ENCODE peak calls at places on chromosome 1, in seven cellular contexts. V is CD8-positive, alpha-beta T cell; L is dorsolateral prefrontal cortex; M is CD4-positive, CD25-positive, alpha-beta regulatory T cell; Z is PC-9; E is A549; N is IMR-90. W is an unnamed sample.

GRCh38 chr1:231563253-231563652 is 34.8 kb downstream of the TSNAX start:
- DNase-seq in V (no peak), L (no peak), M (no peak), Z (no peak), E (no peak), N (no peak), W (no peak)

GRCh38 chr1:180194048-180194425 is 36.0 kb upstream of the LHX4 start:
- DNase-seq in V (no peak), L (no peak), M (no peak), Z (no peak), E (no peak), N (no peak), W (no peak)

GRCh38 chr1:116514708-116515525 is 55.9 kb downstream of the CD58 start:
- DNase-seq in V (peak), L (no peak), M (peak), Z (peak), E (no peak), N (no peak), W (no peak)

GRCh38 chr1:9042272-9042671 is 16.0 kb upstream of the SLC2A7 start:
- DNase-seq in V (no peak), L (no peak), M (no peak), Z (no peak), E (no peak), N (no peak), W (no peak)

GRCh38 chr1:192563129-192563528 is 12.4 kb upstream of the RGS1 start:
- DNase-seq in V (no peak), L (no peak), M (no peak), Z (no peak), E (no peak), N (no peak), W (no peak)

GRCh38 chr1:71296551-71296950 is 215.7 kb upstream of the ZRANB2 start:
- DNase-seq in V (no peak), L (no peak), M (no peak), Z (no peak), E (no peak), N (no peak), W (no peak)

GRCh38 chr1:21251773-21252471 is 38.3 kb downstream of the ECE1 start:
- DNase-seq in V (no peak), L (no peak), M (no peak), Z (peak), E (peak), N (peak), W (no peak)

GRCh38 chr1:11013160-11013531 is 692 bp downstream of the TARDBP start:
- DNase-seq in V (no peak), L (no peak), M (no peak), Z (no peak), E (no peak), N (peak), W (no peak)

GRCh38 chr1:217010253-217010652 is 287.0 kb upstream of the ESRRG start:
- DNase-seq in V (no peak), L (no peak), M (no peak), Z (no peak), E (no peak), N (no peak), W (no peak)

GRCh38 chr1:196698993-196699392 is 47.1 kb downstream of the CFH start:
- DNase-seq in V (no peak), L (no peak), M (no peak), Z (no peak), E (no peak), N (no peak), W (no peak)

GRCh38 chr1:110291241-110292030 is 47.7 kb upstream of the RBM15 start:
- DNase-seq in V (no peak), L (no peak), M (no peak), Z (no peak), E (no peak), N (no peak), W (no peak)

GRCh38 chr1:183942933-183943693 is 94.4 kb downstream of the COLGALT2 start:
- DNase-seq in V (no peak), L (no peak), M (no peak), Z (peak), E (peak), N (peak), W (no peak)

GRCh38 chr1:188170446-188170845 is 1341.7 kb downstream of the PLA2G4A start:
- DNase-seq in V (no peak), L (no peak), M (no peak), Z (no peak), E (no peak), N (no peak), W (no peak)

GRCh38 chr1:18849252-18849651 is 10.2 kb downstream of the TAS1R2 start:
- DNase-seq in V (no peak), L (no peak), M (no peak), Z (no peak), E (no peak), N (no peak), W (no peak)

GRCh38 chr1:53308512-53308911 is 19.4 kb downstream of the LRP8 start:
- DNase-seq in V (no peak), L (no peak), M (no peak), Z (no peak), E (no peak), N (no peak), W (no peak)

GRCh38 chr1:153354515-153355193 is 3.0 kb upstream of the S100A9 start:
- DNase-seq in V (no peak), L (no peak), M (no peak), Z (no peak), E (no peak), N (no peak), W (no peak)

GRCh38 chr1:230250676-230251075 is 175.5 kb downstream of the PGBD5 start:
- DNase-seq in V (no peak), L (no peak), M (no peak), Z (no peak), E (no peak), N (no peak), W (no peak)

GRCh38 chr1:109399326-109399957 is 1.7 kb upstream of the SORT1 start:
- DNase-seq in V (no peak), L (no peak), M (peak), Z (no peak), E (peak), N (peak), W (no peak)

GRCh38 chr1:68119445-68119844 is 69.0 kb upstream of the DIRAS3 start:
- DNase-seq in V (no peak), L (no peak), M (no peak), Z (no peak), E (no peak), N (no peak), W (no peak)

GRCh38 chr1:119822406-119822805 is 11.1 kb upstream of the REG4 start:
- DNase-seq in V (no peak), L (no peak), M (no peak), Z (no peak), E (no peak), N (no peak), W (no peak)

GRCh38 chr1:223748773-223749733 is 36.7 kb downstream of the CAPN2 start:
- DNase-seq in V (peak), L (peak), M (peak), Z (peak), E (peak), N (peak), W (no peak)

GRCh38 chr1:14136881-14137280 is 436.9 kb downstream of the PRDM2 start:
- DNase-seq in V (no peak), L (no peak), M (no peak), Z (no peak), E (no peak), N (no peak), W (no peak)

GRCh38 chr1:118905206-118905605 is 82.9 kb downstream of the TBX15 start:
- DNase-seq in V (no peak), L (no peak), M (no peak), Z (no peak), E (no peak), N (no peak), W (no peak)

GRCh38 chr1:28313710-28314510 is 14.9 kb upstream of the MED18 start:
- DNase-seq in V (no peak), L (no peak), M (no peak), Z (peak), E (peak), N (peak), W (no peak)

GRCh38 chr1:10958614-10959013 is 53.8 kb upstream of the TARDBP start:
- DNase-seq in V (no peak), L (no peak), M (no peak), Z (no peak), E (no peak), N (no peak), W (no peak)

GRCh38 chr1:154181944-154182341 is 10.0 kb downstream of the TPM3 start:
- DNase-seq in V (no peak), L (no peak), M (no peak), Z (no peak), E (no peak), N (no peak), W (no peak)

GRCh38 chr1:209207126-209207700 is 376.3 kb upstream of the CAMK1G start:
- DNase-seq in V (no peak), L (no peak), M (no peak), Z (no peak), E (no peak), N (no peak), W (no peak)

GRCh38 chr1:175191654-175192053 is 922 bp downstream of the KIAA0040 start:
- DNase-seq in V (peak), L (no peak), M (peak), Z (no peak), E (no peak), N (no peak), W (no peak)

GRCh38 chr1:19178734-19179398 is 31.2 kb downstream of the UBR4 start:
- DNase-seq in V (no peak), L (no peak), M (no peak), Z (no peak), E (no peak), N (no peak), W (no peak)

GRCh38 chr1:184792450-184792969 is 37.9 kb upstream of the EDEM3 start:
- DNase-seq in V (no peak), L (no peak), M (no peak), Z (peak), E (peak), N (peak), W (no peak)

GRCh38 chr1:30194046-30194619 is 529.3 kb downstream of the MATN1 start:
- DNase-seq in V (no peak), L (no peak), M (no peak), Z (no peak), E (no peak), N (no peak), W (no peak)

GRCh38 chr1:209768354-209768774 is 12.5 kb downstream of the TRAF3IP3 start:
- DNase-seq in V (peak), L (no peak), M (peak), Z (no peak), E (no peak), N (no peak), W (no peak)

GRCh38 chr1:119323216-119323982 is 45.2 kb upstream of the HAO2 start:
- DNase-seq in V (no peak), L (no peak), M (no peak), Z (no peak), E (no peak), N (no peak), W (no peak)

GRCh38 chr1:68148631-68149030 is 83.7 kb downstream of the WLS start:
- DNase-seq in V (no peak), L (no peak), M (no peak), Z (no peak), E (no peak), N (no peak), W (no peak)

GRCh38 chr1:162085991-162086390 is 16.5 kb downstream of the NOS1AP start:
- DNase-seq in V (no peak), L (no peak), M (no peak), Z (no peak), E (no peak), N (no peak), W (no peak)

GRCh38 chr1:228007054-228007800 is 429 bp downstream of the WNT3A start:
- DNase-seq in V (peak), L (peak), M (no peak), Z (no peak), E (no peak), N (no peak), W (no peak)

DNA sequence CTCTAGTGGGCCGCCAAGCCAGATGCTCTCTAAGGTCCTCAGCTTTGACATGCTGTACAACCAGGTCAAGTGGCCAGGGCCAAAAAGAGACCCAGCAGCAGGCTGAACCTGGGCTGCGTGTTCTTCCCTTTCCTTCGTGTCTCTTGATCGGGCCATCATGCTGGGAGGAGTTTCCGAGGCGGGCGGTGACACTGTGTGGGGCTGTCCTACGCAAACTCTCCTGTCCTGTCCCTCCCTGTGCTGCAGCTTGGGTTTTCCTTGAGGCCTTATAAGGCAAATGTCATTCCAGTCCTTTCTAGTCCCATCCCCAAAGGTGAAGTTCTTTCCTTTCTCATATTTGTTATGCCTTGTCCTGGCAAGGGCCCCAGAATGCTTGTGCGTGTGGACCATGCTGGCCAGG is 56.7 kb downstream of the ARHGEF10L start:
- DNase-seq in V (no peak), L (no peak), M (no peak), Z (no peak), E (no peak), N (no peak), W (no peak)
- H3K27ac ChIP-seq in V (no peak), L (no peak), M (no peak), Z (no peak), E (no peak), N (no peak), W (no peak)

GRCh38 chr1:15454256-15454655 is 2.3 kb upstream of the CELA2A start:
- DNase-seq in V (no peak), L (no peak), M (no peak), Z (no peak), E (no peak), N (peak), W (no peak)
- H3K27ac ChIP-seq in V (no peak), L (no peak), M (no peak), Z (no peak), E (no peak), N (no peak), W (no peak)

GRCh38 chr1:1788646-1789431 is 10.6 kb upstream of the NADK start:
- DNase-seq in V (no peak), L (no peak), M (no peak), Z (peak), E (peak), N (peak), W (no peak)

GRCh38 chr1:1796466-1796865 is 18.2 kb upstream of the NADK start:
- DNase-seq in V (no peak), L (no peak), M (peak), Z (no peak), E (no peak), N (no peak), W (no peak)

GRCh38 chr1:1794999-1795398 is 16.7 kb upstream of the NADK start:
- DNase-seq in V (no peak), L (no peak), M (no peak), Z (no peak), E (no peak), N (no peak), W (no peak)

GRCh38 chr1:1797731-1798341 is 19.6 kb upstream of the NADK start:
- DNase-seq in V (no peak), L (no peak), M (no peak), Z (no peak), E (no peak), N (no peak), W (no peak)

GRCh38 chr1:1793481-1794244 is 15.4 kb upstream of the NADK start:
- DNase-seq in V (no peak), L (no peak), M (no peak), Z (no peak), E (no peak), N (no peak), W (no peak)
- H3K27ac ChIP-seq in V (no peak), L (no peak), M (no peak), Z (no peak), E (no peak), N (no peak), W (no peak)

DNA sequence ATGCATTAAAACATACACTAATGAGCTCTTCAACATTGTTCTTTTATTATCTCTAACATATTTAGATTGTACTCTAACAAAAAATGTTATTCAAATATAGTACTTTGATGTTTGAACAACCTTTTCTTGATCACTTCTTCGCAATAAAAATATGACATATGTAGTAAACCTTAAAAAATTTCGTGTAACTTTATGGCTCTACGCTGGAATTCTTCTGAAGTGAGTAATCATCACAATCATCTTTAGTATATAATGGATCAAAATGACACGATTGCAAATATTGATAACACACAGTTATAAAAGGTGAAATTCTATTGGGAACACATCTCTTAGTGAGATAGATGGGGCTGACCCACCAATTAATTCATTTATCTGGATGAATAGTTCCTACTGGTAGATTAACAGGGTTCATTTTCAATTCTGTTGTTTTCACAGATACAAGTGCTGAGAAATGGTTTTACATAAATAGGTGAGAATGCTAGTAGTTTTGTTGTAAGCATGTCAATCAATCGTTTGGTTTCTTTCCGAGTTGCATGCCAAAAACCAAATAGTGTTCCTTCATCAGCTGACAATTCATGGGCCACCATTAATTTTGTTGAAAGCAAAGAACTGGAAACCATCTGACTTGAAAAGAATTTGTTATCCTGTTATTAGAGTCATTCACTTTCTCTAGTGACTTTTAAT is 1.5 kb upstream of the ZMPSTE24 start:
- DNase-seq in V (no peak), L (no peak), M (no peak), Z (no peak), E (no peak), N (no peak), W (no peak)
- H3K27ac ChIP-seq in V (peak), L (no peak), M (peak), Z (peak), E (peak), N (peak), W (no peak)

GRCh38 chr1:35605071-35605881 is 32.2 kb downstream of the TFAP2E start:
- DNase-seq in V (no peak), L (no peak), M (no peak), Z (no peak), E (no peak), N (no peak), W (no peak)

GRCh38 chr1:35603468-35603867 is 30.4 kb downstream of the TFAP2E start:
- DNase-seq in V (no peak), L (no peak), M (no peak), Z (no peak), E (no peak), N (no peak), W (no peak)

GRCh38 chr1:35600593-35600992 is 27.5 kb downstream of the TFAP2E start:
- DNase-seq in V (no peak), L (no peak), M (no peak), Z (no peak), E (no peak), N (no peak), W (no peak)

GRCh38 chr1:35603941-35604340 is 30.8 kb downstream of the TFAP2E start:
- DNase-seq in V (no peak), L (no peak), M (no peak), Z (no peak), E (no peak), N (no peak), W (no peak)

GRCh38 chr1:35605882-35606182 is 32.7 kb downstream of the TFAP2E start:
- DNase-seq in V (no peak), L (no peak), M (no peak), Z (peak), E (no peak), N (no peak), W (no peak)
- H3K27ac ChIP-seq in V (no peak), L (no peak), M (no peak), Z (no peak), E (no peak), N (no peak), W (no peak)

GRCh38 chr1:91817506-91817905 is 68.4 kb downstream of the TGFBR3 start:
- DNase-seq in V (no peak), L (no peak), M (no peak), Z (no peak), E (no peak), N (no peak), W (no peak)

GRCh38 chr1:91818713-91818975 is 67.3 kb downstream of the TGFBR3 start:
- DNase-seq in V (no peak), L (no peak), M (no peak), Z (no peak), E (no peak), N (no peak), W (no peak)

GRCh38 chr1:91821126-91821868 is 64.7 kb downstream of the TGFBR3 start:
- DNase-seq in V (no peak), L (no peak), M (no peak), Z (no peak), E (no peak), N (no peak), W (no peak)

GRCh38 chr1:91816055-91816454 is 69.9 kb downstream of the TGFBR3 start:
- DNase-seq in V (no peak), L (no peak), M (no peak), Z (no peak), E (no peak), N (no peak), W (no peak)

GRCh38 chr1:91819038-91819788 is 66.7 kb downstream of the TGFBR3 start:
- DNase-seq in V (no peak), L (no peak), M (no peak), Z (no peak), E (no peak), N (no peak), W (no peak)
- H3K27ac ChIP-seq in V (no peak), L (no peak), M (no peak), Z (no peak), E (no peak), N (no peak), W (no peak)

DNA sequence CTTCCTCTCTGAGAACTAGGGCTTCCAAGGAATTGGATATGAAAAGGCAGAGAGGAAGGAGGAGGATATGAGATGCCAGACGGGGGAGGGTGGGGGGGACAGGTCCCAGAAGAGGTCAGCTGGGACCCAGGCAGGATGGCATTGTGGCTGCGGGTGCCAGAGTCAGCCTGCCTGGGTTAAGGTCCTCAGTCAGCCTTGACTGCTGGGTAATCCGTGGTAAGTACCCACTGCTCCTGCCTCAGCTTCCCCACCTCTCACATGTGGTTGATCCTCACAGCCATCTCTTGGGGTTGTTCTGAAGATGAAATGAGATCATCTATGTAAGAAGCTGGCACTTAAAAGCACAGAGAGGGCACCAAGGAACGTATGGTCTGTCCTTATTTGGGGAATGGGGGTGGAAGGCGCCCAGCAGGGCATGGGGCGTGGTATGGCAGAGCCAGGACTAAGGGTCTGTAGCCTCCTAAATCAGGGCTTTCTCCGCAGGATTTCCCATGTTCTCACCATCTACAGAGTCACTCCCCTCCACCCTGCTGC is 23.8 kb downstream of the ELF3 start:
- DNase-seq in V (no peak), L (no peak), M (no peak), Z (no peak), E (no peak), N (no peak), W (no peak)
- H3K27ac ChIP-seq in V (no peak), L (no peak), M (no peak), Z (peak), E (peak), N (peak), W (no peak)

GRCh38 chr1:24303600-24303999 is 15.6 kb upstream of the GRHL3 start:
- DNase-seq in V (no peak), L (no peak), M (no peak), Z (no peak), E (no peak), N (no peak), W (no peak)

GRCh38 chr1:24299901-24300300 is 19.3 kb upstream of the GRHL3 start:
- DNase-seq in V (no peak), L (no peak), M (no peak), Z (no peak), E (no peak), N (no peak), W (no peak)

GRCh38 chr1:24302209-24302611 is 16.9 kb upstream of the GRHL3 start:
- DNase-seq in V (no peak), L (no peak), M (no peak), Z (no peak), E (no peak), N (no peak), W (no peak)

GRCh38 chr1:24300971-24301370 is 18.2 kb upstream of the GRHL3 start:
- DNase-seq in V (no peak), L (no peak), M (no peak), Z (no peak), E (no peak), N (no peak), W (no peak)

GRCh38 chr1:24301395-24302175 is 17.6 kb upstream of the GRHL3 start:
- DNase-seq in V (no peak), L (no peak), M (no peak), Z (no peak), E (no peak), N (no peak), W (no peak)
- H3K27ac ChIP-seq in V (no peak), L (no peak), M (no peak), Z (no peak), E (peak), N (no peak), W (no peak)

W was measured in iPS DF 6.9.